ENCODE peak calls at places on chromosomes 6 and 20, in five cellular contexts. E is spleen, Z is esophagus squamous epithelium, O is body of pancreas, Y is ovary. I is an unnamed sample.
A peak's percentile ranks its signal among the peaks of the same experiment; 100 is the strongest.

GRCh38 chr6:140560671-140561070 is 1186.2 kb upstream of the CITED2 start:
- DNase-seq in Z (no peak), Y (no peak), E (no peak), O (no peak), I (no peak)

GRCh38 chr20:3228750-3229032 is 10.3 kb downstream of the SLC4A11 start:
- DNase-seq in O (no peak), E (no peak), Y (no peak), Z (no peak), I (no peak)

GRCh38 chr6:13378669-13379590 is 50.6 kb upstream of the TBC1D7 start:
- DNase-seq in O (peak; percentile 71), Y (no peak), Z (no peak), E (no peak), I (no peak)

GRCh38 chr6:110658621-110659211 is 156.6 kb downstream of the CDK19 start:
- DNase-seq in E (no peak), Z (no peak), Y (no peak), O (no peak), I (no peak)

GRCh38 chr6:6678185-6678671 is 89.7 kb downstream of the LY86 start:
- DNase-seq in E (no peak), O (peak; percentile 24), Y (no peak), Z (no peak), I (no peak)

GRCh38 chr6:25706314-25707014 is 48.1 kb upstream of the SLC17A4 start:
- DNase-seq in E (no peak), Y (peak; percentile 42), O (peak; percentile 68), Z (no peak), I (no peak)

GRCh38 chr6:150395388-150396009 is 26.7 kb downstream of the IYD start:
- DNase-seq in Y (peak; percentile 49), E (no peak), Z (no peak), O (peak; percentile 65), I (no peak)

GRCh38 chr6:169800116-169800667 is 48.8 kb downstream of the ERMARD start:
- DNase-seq in Z (no peak), E (peak; percentile 32), O (no peak), Y (no peak), I (peak; percentile 62)

GRCh38 chr6:150426198-150426597 is 57.4 kb downstream of the IYD start:
- DNase-seq in Z (no peak), Y (no peak), E (no peak), O (no peak), I (no peak)

GRCh38 chr6:105900120-105900937 is 185.8 kb upstream of the PRDM1 start:
- DNase-seq in Y (no peak), O (no peak), Z (no peak), E (no peak), I (no peak)

GRCh38 chr6:40386200-40386599 is 201.0 kb downstream of the LRFN2 start:
- DNase-seq in O (no peak), Y (no peak), Z (no peak), E (no peak), I (no peak)

GRCh38 chr6:43125119-43125518 is 46.0 kb upstream of the SRF start:
- DNase-seq in O (no peak), Y (peak; percentile 66), E (no peak), Z (no peak), I (no peak)

GRCh38 chr6:49202923-49203322 is 260.1 kb downstream of the MMUT start:
- DNase-seq in E (no peak), Y (no peak), Z (no peak), O (no peak), I (no peak)

GRCh38 chr20:4384961-4385360 is 336.7 kb upstream of the PRND start:
- DNase-seq in Z (no peak), O (no peak), E (no peak), Y (no peak), I (no peak)

GRCh38 chr6:72861935-72862432 is 240.1 kb downstream of the KCNQ5 start:
- DNase-seq in Z (no peak), O (no peak), E (no peak), Y (no peak), I (no peak)

GRCh38 chr20:2771631-2772080 is 28.8 kb downstream of the CPXM1 start:
- DNase-seq in Y (no peak), E (no peak), O (no peak), Z (no peak), I (no peak)

GRCh38 chr20:6863798-6864201 is 96.3 kb downstream of the BMP2 start:
- DNase-seq in Z (no peak), Y (no peak), E (no peak), O (no peak), I (no peak)

GRCh38 chr6:113668712-113669408 is 188.3 kb upstream of the MARCKS start:
- DNase-seq in O (no peak), Z (no peak), E (no peak), Y (no peak), I (no peak)

GRCh38 chr6:53746442-53747103 is 48.2 kb upstream of the LRRC1 start:
- DNase-seq in O (no peak), Y (no peak), E (no peak), Z (no peak), I (no peak)

GRCh38 chr6:34984416-34984815 is 95.4 kb downstream of the ANKS1A start:
- DNase-seq in Y (no peak), O (no peak), Z (no peak), E (no peak), I (no peak)
- H3K36me3 ChIP-seq in Y (no peaks in the 10 kb centered on the region), O (no peaks in the 10 kb centered on the region), Z (no peaks in the 10 kb centered on the region), E (peaks cover 61% of the 10 kb centered on the region), I (no peaks in the 10 kb centered on the region)

GRCh38 chr6:152301806-152302568 is 335.2 kb downstream of the SYNE1 start:
- DNase-seq in E (peak; percentile 97), O (peak; percentile 75), Y (peak; percentile 89), Z (peak; percentile 40), I (peak; percentile 93)
- TF ChIP-seq POLR2A in E (peak; percentile 64), O (peak; percentile 67), Y (peak; percentile 23), Z (peak; percentile 59), I (peak; percentile 13)

GRCh38 chr6:143062551-143062950 is 1.9 kb downstream of the AIG1 start:
- DNase-seq in Z (no peak), Y (no peak), E (no peak), O (no peak), I (no peak)
- H3K4me3 ChIP-seq in Z (no peak overlapping the region), Y (no peak overlapping the region), E (no peak overlapping the region), O (no peak overlapping the region), I (no peak overlapping the region)

GRCh38 chr20:62887860-62888239 is 26.2 kb upstream of the TCFL5 start:
- DNase-seq in E (no peak), Z (no peak), O (no peak), Y (no peak), I (no peak)

GRCh38 chr20:62885808-62886708 is 24.4 kb upstream of the TCFL5 start:
- DNase-seq in O (no peak), E (no peak), Y (no peak), Z (no peak), I (no peak)

GRCh38 chr20:62886709-62887058 is 25.1 kb upstream of the TCFL5 start:
- DNase-seq in E (no peak), Y (no peak), Z (no peak), O (no peak), I (no peak)

GRCh38 chr20:62888406-62888805 is 26.8 kb upstream of the TCFL5 start:
- DNase-seq in O (no peak), Z (no peak), E (no peak), Y (no peak), I (no peak)

GRCh38 chr20:62887147-62887859 is 25.7 kb upstream of the TCFL5 start:
- DNase-seq in Z (no peak), O (peak; percentile 66), Y (peak; percentile 65), E (no peak), I (no peak)
- H3K36me3 ChIP-seq in Z (peaks cover 48% of the 10 kb centered on the region), O (peaks cover 6% of the 10 kb centered on the region), Y (no peaks in the 10 kb centered on the region), E (peaks cover 68% of the 10 kb centered on the region), I (peaks cover 5% of the 10 kb centered on the region)

GRCh38 chr20:25576783-25577530 is 8.4 kb downstream of the NINL start:
- DNase-seq in Y (peak; percentile 50), E (peak; percentile 73), O (no peak), Z (no peak), I (no peak)
- TF ChIP-seq POLR2A in Y (no peak), E (no peak), O (no peak), Z (no peak), I (no peak)

DNA sequence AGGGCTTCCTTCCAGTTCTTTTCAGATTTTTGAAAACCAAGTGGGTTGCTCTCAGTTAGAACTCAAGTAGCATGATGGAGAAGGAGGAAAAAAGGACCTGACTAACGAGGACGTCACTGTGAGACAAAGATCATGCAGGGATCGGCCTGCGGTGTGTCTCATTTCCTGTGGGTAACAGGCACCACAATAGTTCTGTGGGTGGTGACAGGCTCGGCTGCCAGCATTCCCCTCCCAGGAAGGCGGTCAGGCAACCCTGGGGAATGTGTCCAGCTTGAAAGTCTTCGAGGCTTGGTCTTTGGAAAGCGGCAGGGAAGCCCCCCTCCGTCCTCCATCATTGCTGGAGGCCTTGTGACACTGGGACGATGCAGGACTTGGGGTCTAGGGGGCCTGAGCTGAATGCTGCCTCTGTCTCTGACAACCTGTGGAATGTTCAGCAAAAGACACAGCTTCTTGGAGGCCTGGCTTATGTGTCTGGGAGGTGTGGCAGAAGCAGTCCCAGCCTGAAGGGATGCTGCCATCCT is 121.0 kb downstream of the BCAS1 start:
- DNase-seq in Y (no peak), Z (no peak), O (peak; percentile 17), E (peak; percentile 90), I (no peak)
- H3K4me3 ChIP-seq in Y (no peak overlapping the region), Z (no peak overlapping the region), O (no peak overlapping the region), E (no peak overlapping the region), I (no peak overlapping the region)

GRCh38 chr20:63682384-63683139 is 13.9 kb upstream of the TNFRSF6B start:
- DNase-seq in O (peak; percentile 52), E (peak; percentile 77), Z (no peak), Y (peak; percentile 62), I (no peak)
- H3K36me3 ChIP-seq in O (no peaks in the 10 kb centered on the region), E (peaks cover 4% of the 10 kb centered on the region), Z (no peaks in the 10 kb centered on the region), Y (no peaks in the 10 kb centered on the region), I (peaks cover 11% of the 10 kb centered on the region)

DNA sequence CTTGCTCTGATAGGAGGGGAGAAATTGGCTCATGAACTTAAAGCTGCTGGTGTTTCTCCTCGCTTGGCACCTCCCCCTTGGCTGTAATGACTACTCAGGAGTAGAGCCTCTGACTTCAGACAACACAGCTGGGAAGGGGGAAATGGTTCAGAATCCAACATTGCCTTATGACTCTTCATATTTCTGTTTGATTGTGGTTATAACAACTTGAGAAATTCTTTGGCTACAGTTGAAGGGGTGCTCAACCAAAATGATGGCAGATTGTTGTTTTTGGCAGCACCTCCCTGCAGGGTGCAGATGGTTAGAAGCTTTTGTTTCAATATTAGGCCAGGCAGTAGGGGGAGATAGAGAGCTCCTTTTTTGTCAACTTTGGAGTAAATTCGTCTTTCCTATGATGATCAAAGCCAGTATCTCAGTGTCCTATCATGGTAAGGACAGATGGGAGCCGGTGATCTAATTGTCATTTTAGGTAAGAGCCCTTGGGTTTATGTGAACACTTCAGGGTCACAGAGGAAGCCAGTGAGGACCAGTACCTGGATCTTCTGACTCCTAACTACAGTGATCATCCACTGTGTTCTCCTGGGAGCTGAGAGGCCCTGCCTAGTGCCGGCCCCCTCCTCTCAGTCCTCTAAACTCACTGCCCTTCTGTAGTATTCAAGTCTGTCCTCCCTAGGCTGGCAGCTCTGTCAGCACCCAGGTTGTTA is 39.9 kb downstream of the RPRD1B start:
- DNase-seq in Y (peak; percentile 58), E (no peak), Z (no peak), O (peak; percentile 41), I (no peak)
- TF ChIP-seq POLR2A in Y (no peak), E (no peak), Z (no peak), O (no peak), I (no peak)

GRCh38 chr20:49896204-49896603 is 19.1 kb downstream of the SPATA2 start:
- DNase-seq in O (no peak), Z (no peak), E (no peak), Y (no peak), I (no peak)
- H3K4me3 ChIP-seq in O (no peak overlapping the region), Z (no peak overlapping the region), E (no peak overlapping the region), Y (no peak overlapping the region), I (no peak overlapping the region)